ENCODE peak calls at places on chromosomes 13 and 19, in five cellular contexts. One of them, this sample, is unnamed.

GRCh38 chr13:99949657-99950413 is 21.7 kb downstream of the ZIC5 start:
- DNase-seq in IMR-90: no peak
- DNase-seq in A549: no peak
- DNase-seq in HCT116: no peak
- DNase-seq in GM12878: no peak
- DNase-seq in this sample: no peak

GRCh38 chr13:112443191-112444000 is 67.2 kb downstream of the SPACA7 start:
- DNase-seq in IMR-90: no peak
- DNase-seq in A549: no peak
- DNase-seq in HCT116: no peak
- DNase-seq in GM12878: no peak
- DNase-seq in this sample: no peak

GRCh38 chr19:50906217-50906616 is 5.0 kb downstream of the KLK4 start:
- DNase-seq in IMR-90: no peak
- DNase-seq in A549: peak
- DNase-seq in HCT116: no peak
- DNase-seq in GM12878: no peak
- DNase-seq in this sample: no peak

GRCh38 chr19:50418186-50419021 is at the start of gene SPIB:
- DNase-seq in IMR-90: no peak
- DNase-seq in A549: no peak
- DNase-seq in HCT116: no peak
- DNase-seq in GM12878: no peak
- DNase-seq in this sample: no peak

GRCh38 chr19:19561946-19562664 is 24.0 kb downstream of the CILP2 start:
- DNase-seq in IMR-90: no peak
- DNase-seq in A549: no peak
- DNase-seq in HCT116: no peak
- DNase-seq in GM12878: no peak
- DNase-seq in this sample: no peak

GRCh38 chr19:54379187-54379678 is 14.5 kb upstream of the LAIR1 start:
- DNase-seq in IMR-90: no peak
- DNase-seq in A549: no peak
- DNase-seq in HCT116: no peak
- DNase-seq in GM12878: no peak
- DNase-seq in this sample: no peak

GRCh38 chr19:38648789-38649304 is 1.4 kb downstream of the ACTN4 start:
- DNase-seq in IMR-90: no peak
- DNase-seq in A549: no peak
- DNase-seq in HCT116: no peak
- DNase-seq in GM12878: no peak
- DNase-seq in this sample: no peak

GRCh38 chr19:15194938-15195337 is 5.9 kb downstream of the NOTCH3 start:
- DNase-seq in IMR-90: peak
- DNase-seq in A549: no peak
- DNase-seq in HCT116: no peak
- DNase-seq in GM12878: no peak
- DNase-seq in this sample: no peak

GRCh38 chr19:11382898-11383705 is 1.0 kb downstream of the EPOR start:
- DNase-seq in IMR-90: no peak
- DNase-seq in A549: peak
- DNase-seq in HCT116: peak
- DNase-seq in GM12878: no peak
- DNase-seq in this sample: peak

GRCh38 chr13:22270881-22271280 is 600.0 kb downstream of the FGF9 start:
- DNase-seq in IMR-90: no peak
- DNase-seq in A549: no peak
- DNase-seq in HCT116: no peak
- DNase-seq in GM12878: no peak
- DNase-seq in this sample: no peak

GRCh38 chr19:30151081-30151480 is 209.0 kb downstream of the URI1 start:
- DNase-seq in IMR-90: no peak
- DNase-seq in A549: no peak
- DNase-seq in HCT116: no peak
- DNase-seq in GM12878: no peak
- DNase-seq in this sample: no peak

GRCh38 chr19:34217952-34218817 is 36.2 kb upstream of the GARRE1 start:
- DNase-seq in IMR-90: peak
- DNase-seq in A549: peak
- DNase-seq in HCT116: no peak
- DNase-seq in GM12878: peak
- DNase-seq in this sample: no peak

GRCh38 chr19:2529473-2529918 is 53.6 kb downstream of the GADD45B start:
- DNase-seq in IMR-90: peak
- DNase-seq in A549: peak
- DNase-seq in HCT116: peak
- DNase-seq in GM12878: no peak
- DNase-seq in this sample: no peak

GRCh38 chr13:73702419-73703071 is 431.7 kb downstream of the KLF12 start:
- DNase-seq in IMR-90: no peak
- DNase-seq in A549: no peak
- DNase-seq in HCT116: no peak
- DNase-seq in GM12878: peak
- DNase-seq in this sample: no peak

GRCh38 chr13:24982333-24982999 is 113.5 kb upstream of the PABPC3 start:
- DNase-seq in IMR-90: no peak
- DNase-seq in A549: no peak
- DNase-seq in HCT116: no peak
- DNase-seq in GM12878: no peak
- DNase-seq in this sample: no peak

GRCh38 chr19:51467864-51468544 is 9.8 kb upstream of the SIGLEC8 start:
- DNase-seq in IMR-90: no peak
- DNase-seq in A549: no peak
- DNase-seq in HCT116: no peak
- DNase-seq in GM12878: no peak
- DNase-seq in this sample: no peak

GRCh38 chr13:48155850-48156249 is 60.9 kb upstream of the MED4 start:
- DNase-seq in IMR-90: peak
- DNase-seq in A549: peak
- DNase-seq in HCT116: peak
- DNase-seq in GM12878: peak
- DNase-seq in this sample: no peak

GRCh38 chr19:39398297-39398864 is 7.2 kb downstream of the MED29 start:
- DNase-seq in IMR-90: peak
- DNase-seq in A549: peak
- DNase-seq in HCT116: peak
- DNase-seq in GM12878: no peak
- DNase-seq in this sample: no peak

GRCh38 chr19:50381881-50382729 is 2.0 kb upstream of the POLD1 start:
- DNase-seq in IMR-90: no peak
- DNase-seq in A549: no peak
- DNase-seq in HCT116: no peak
- DNase-seq in GM12878: no peak
- DNase-seq in this sample: no peak

GRCh38 chr19:18208098-18208951 is 4.5 kb upstream of the RAB3A start:
- DNase-seq in IMR-90: peak
- DNase-seq in A549: peak
- DNase-seq in HCT116: no peak
- DNase-seq in GM12878: no peak
- DNase-seq in this sample: peak

GRCh38 chr13:91776650-91777193 is 378.3 kb downstream of the GPC5 start:
- DNase-seq in IMR-90: no peak
- DNase-seq in A549: no peak
- DNase-seq in HCT116: no peak
- DNase-seq in GM12878: no peak
- DNase-seq in this sample: no peak

GRCh38 chr13:91774397-91774796 is 376.0 kb downstream of the GPC5 start:
- DNase-seq in IMR-90: no peak
- DNase-seq in A549: no peak
- DNase-seq in HCT116: no peak
- DNase-seq in GM12878: no peak
- DNase-seq in this sample: no peak

GRCh38 chr13:91778123-91778522 is 379.7 kb downstream of the GPC5 start:
- DNase-seq in IMR-90: no peak
- DNase-seq in A549: no peak
- DNase-seq in HCT116: no peak
- DNase-seq in GM12878: no peak
- DNase-seq in this sample: no peak
- H3K4me2 ChIP-seq in IMR-90: no peak
- H3K4me2 ChIP-seq in A549: peak
- H3K4me2 ChIP-seq in HCT116: no peak
- H3K4me2 ChIP-seq in GM12878: no peak
- H3K4me2 ChIP-seq in this sample: no peak

GRCh38 chr19:3782903-3783302 is 3.3 kb downstream of the MATK start:
- DNase-seq in IMR-90: no peak
- DNase-seq in A549: no peak
- DNase-seq in HCT116: no peak
- DNase-seq in GM12878: no peak
- DNase-seq in this sample: no peak

GRCh38 chr19:3785464-3785937 is 680 bp downstream of the MATK start:
- DNase-seq in IMR-90: no peak
- DNase-seq in A549: no peak
- DNase-seq in HCT116: no peak
- DNase-seq in GM12878: no peak
- DNase-seq in this sample: no peak

GRCh38 chr19:3784607-3785463 is 1.3 kb downstream of the MATK start:
- DNase-seq in IMR-90: no peak
- DNase-seq in A549: no peak
- DNase-seq in HCT116: no peak
- DNase-seq in GM12878: no peak
- DNase-seq in this sample: no peak

GRCh38 chr19:3782330-3782729 is 3.9 kb downstream of the MATK start:
- DNase-seq in IMR-90: no peak
- DNase-seq in A549: no peak
- DNase-seq in HCT116: no peak
- DNase-seq in GM12878: no peak
- DNase-seq in this sample: no peak

DNA sequence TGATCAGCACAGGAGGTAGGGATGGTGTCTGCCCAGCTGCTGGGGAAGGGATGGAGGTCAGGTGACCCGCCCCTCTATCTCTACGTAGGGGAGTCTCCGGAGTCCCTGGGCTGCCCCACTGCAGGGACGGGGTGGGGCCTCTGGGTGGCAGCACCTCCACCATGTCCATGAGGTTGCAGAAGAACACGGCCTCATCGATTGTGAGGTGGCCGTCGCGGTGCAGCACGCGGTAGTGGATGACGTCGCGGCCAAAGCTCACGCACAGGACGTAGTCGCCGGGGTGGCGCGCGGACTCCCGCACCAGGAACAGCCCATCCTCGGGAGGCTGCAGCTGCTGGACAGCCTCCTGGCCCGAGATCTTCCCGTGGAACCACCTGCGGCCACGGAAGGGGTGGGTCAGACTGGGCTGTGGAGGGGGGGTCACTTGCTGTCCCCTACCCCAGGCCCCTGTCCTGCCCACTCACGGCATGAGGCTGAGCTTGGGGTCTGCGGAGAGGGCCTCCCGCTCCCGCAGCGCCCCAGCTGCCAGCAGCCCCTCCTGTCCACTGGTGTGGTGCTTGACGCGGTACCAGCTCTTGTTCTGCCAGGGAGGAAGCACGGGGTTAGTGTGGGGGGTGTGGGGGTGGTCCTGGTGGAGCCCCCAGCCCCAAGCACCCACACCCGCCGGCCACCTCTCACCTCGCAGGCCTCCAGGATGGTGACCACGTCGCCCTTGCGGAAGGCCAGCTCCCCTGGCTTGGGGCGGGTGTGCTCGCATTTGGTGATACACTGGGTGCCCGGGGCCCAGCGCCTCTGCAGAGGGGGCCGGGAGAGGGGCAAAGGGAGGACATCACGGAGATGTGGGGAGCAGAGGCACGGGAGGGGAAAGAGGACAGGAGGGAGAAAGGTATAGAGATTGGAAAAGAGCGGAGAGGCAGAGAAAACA is 2.3 kb downstream of the MATK start:
- DNase-seq in IMR-90: no peak
- DNase-seq in A549: peak
- DNase-seq in HCT116: no peak
- DNase-seq in GM12878: no peak
- DNase-seq in this sample: peak
- TF ChIP-seq RAD21 in IMR-90: no peak
- TF ChIP-seq RAD21 in A549: no peak
- TF ChIP-seq RAD21 in HCT116: no peak
- TF ChIP-seq RAD21 in GM12878: peak
- TF ChIP-seq RAD21 in this sample: peak

GRCh38 chr13:41232715-41233114 is 30.7 kb downstream of the MTRF1 start:
- DNase-seq in IMR-90: no peak
- DNase-seq in A549: no peak
- DNase-seq in HCT116: no peak
- DNase-seq in GM12878: no peak
- DNase-seq in this sample: no peak
- H3K4me2 ChIP-seq in IMR-90: no peak
- H3K4me2 ChIP-seq in A549: no peak
- H3K4me2 ChIP-seq in HCT116: no peak
- H3K4me2 ChIP-seq in GM12878: peak
- H3K4me2 ChIP-seq in this sample: no peak

GRCh38 chr13:65535360-65535759 is 1694.8 kb downstream of the PCDH9 start:
- DNase-seq in IMR-90: no peak
- DNase-seq in A549: no peak
- DNase-seq in HCT116: no peak
- DNase-seq in GM12878: no peak
- DNase-seq in this sample: no peak
- TF ChIP-seq RAD21 in IMR-90: no peak
- TF ChIP-seq RAD21 in A549: no peak
- TF ChIP-seq RAD21 in HCT116: no peak
- TF ChIP-seq RAD21 in GM12878: no peak
- TF ChIP-seq RAD21 in this sample: no peak

GRCh38 chr19:55676889-55677505 is 2.0 kb downstream of the EPN1 start:
- DNase-seq in IMR-90: no peak
- DNase-seq in A549: no peak
- DNase-seq in HCT116: no peak
- DNase-seq in GM12878: no peak
- DNase-seq in this sample: no peak
- H3K4me2 ChIP-seq in IMR-90: peak
- H3K4me2 ChIP-seq in A549: peak
- H3K4me2 ChIP-seq in HCT116: peak
- H3K4me2 ChIP-seq in GM12878: peak
- H3K4me2 ChIP-seq in this sample: no peak

GRCh38 chr19:1383311-1384084 is at the start of gene NDUFS7:
- DNase-seq in IMR-90: peak
- DNase-seq in A549: peak
- DNase-seq in HCT116: peak
- DNase-seq in GM12878: peak
- DNase-seq in this sample: peak

GRCh38 chr19:1382250-1382649 is 1.5 kb upstream of the NDUFS7 start:
- DNase-seq in IMR-90: no peak
- DNase-seq in A549: no peak
- DNase-seq in HCT116: no peak
- DNase-seq in GM12878: no peak
- DNase-seq in this sample: no peak

GRCh38 chr19:1384085-1384462 is 367 bp downstream of the NDUFS7 start:
- DNase-seq in IMR-90: no peak
- DNase-seq in A549: no peak
- DNase-seq in HCT116: no peak
- DNase-seq in GM12878: no peak
- DNase-seq in this sample: no peak

GRCh38 chr19:1384478-1385110 is 887 bp downstream of the NDUFS7 start:
- DNase-seq in IMR-90: no peak
- DNase-seq in A549: no peak
- DNase-seq in HCT116: no peak
- DNase-seq in GM12878: no peak
- DNase-seq in this sample: no peak

GRCh38 chr19:1383014-1383310 is 745 bp upstream of the NDUFS7 start:
- DNase-seq in IMR-90: no peak
- DNase-seq in A549: no peak
- DNase-seq in HCT116: no peak
- DNase-seq in GM12878: no peak
- DNase-seq in this sample: no peak
- TF ChIP-seq RAD21 in IMR-90: peak
- TF ChIP-seq RAD21 in A549: no peak
- TF ChIP-seq RAD21 in HCT116: no peak
- TF ChIP-seq RAD21 in GM12878: no peak
- TF ChIP-seq RAD21 in this sample: no peak

GRCh38 chr13:110445722-110446569 is 115.6 kb downstream of the RAB20 start:
- DNase-seq in IMR-90: peak
- DNase-seq in A549: no peak
- DNase-seq in HCT116: no peak
- DNase-seq in GM12878: no peak
- DNase-seq in this sample: no peak
- H3K4me2 ChIP-seq in IMR-90: no peak
- H3K4me2 ChIP-seq in A549: no peak
- H3K4me2 ChIP-seq in HCT116: no peak
- H3K4me2 ChIP-seq in GM12878: no peak
- H3K4me2 ChIP-seq in this sample: no peak

This sample was measured in H1.